ENCODE peak calls at places on chromosomes 4 and X, in seven cellular contexts. F, R, X, P, U, C and T are unnamed samples.
A peak's percentile ranks its signal among the peaks of the same experiment; 100 is the strongest.

GRCh38 chrX:39577976-39578962 is 519.5 kb downstream of the BCOR start:
- DNase-seq in X (no peak), P (no peak), R (peak; percentile 9), U (no peak), F (peak; percentile 69), C (peak; percentile 55), T (peak; percentile 19)

GRCh38 chrX:134236690-134237362 is at the start of gene CCDC160:
- DNase-seq in F (no peak), X (peak; percentile 73), P (peak; percentile 3), C (peak; percentile 6), R (no peak), U (peak; percentile 50), T (no peak)

GRCh38 chr4:30920043-30920442 is 199.9 kb downstream of the PCDH7 start:
- DNase-seq in P (no peak), X (no peak), R (no peak), U (no peak), C (no peak), F (no peak), T (no peak)

GRCh38 chr4:69470561-69470960 is 25.1 kb downstream of the UGT2B4 start:
- DNase-seq in P (no peak), C (no peak), F (peak; percentile 21), U (no peak), R (no peak), X (no peak), T (no peak)

GRCh38 chr4:6194458-6195195 is 5.7 kb downstream of the JAKMIP1 start:
- DNase-seq in U (no peak), R (no peak), X (no peak), F (no peak), P (no peak), C (no peak), T (no peak)

GRCh38 chr4:815464-816146 is 10.3 kb downstream of the CPLX1 start:
- DNase-seq in X (no peak), C (no peak), U (no peak), R (no peak), P (no peak), F (no peak), T (no peak)

GRCh38 chrX:46792826-46793195 is 33.9 kb upstream of the SLC9A7 start:
- DNase-seq in X (no peak), C (no peak), R (no peak), P (no peak), U (no peak), F (no peak), T (no peak)

GRCh38 chrX:128816919-128817318 is 706.4 kb downstream of the SMARCA1 start:
- DNase-seq in R (no peak), C (no peak), U (no peak), P (no peak), F (peak; percentile 23), X (peak; percentile 13), T (no peak)

GRCh38 chr4:15238720-15239119 is 189.1 kb upstream of the C1QTNF7 start:
- DNase-seq in X (peak; percentile 23), U (peak; percentile 78), C (peak; percentile 31), R (no peak), F (peak; percentile 18), P (peak; percentile 75), T (peak; percentile 19)

GRCh38 chrX:110159865-110160264 is 157.0 kb downstream of the TMEM164 start:
- DNase-seq in F (no peak), R (no peak), C (no peak), X (no peak), P (peak; percentile 23), U (no peak), T (no peak)

GRCh38 chr4:88696620-88697019 is 1.0 kb downstream of the NAP1L5 start:
- DNase-seq in F (no peak), U (peak; percentile 29), R (no peak), C (no peak), P (peak; percentile 23), X (no peak), T (no peak)

GRCh38 chrX:68833855-68834331 is 5.1 kb downstream of the EFNB1 start:
- DNase-seq in C (no peak), R (no peak), P (no peak), F (peak; percentile 25), U (no peak), X (no peak), T (no peak)

GRCh38 chrX:39823848-39824247 is 273.9 kb downstream of the BCOR start:
- DNase-seq in R (no peak), C (no peak), X (no peak), F (no peak), U (no peak), P (no peak), T (no peak)

GRCh38 chr4:54658321-54659093 is 750 bp downstream of the KIT start:
- DNase-seq in R (no peak), U (peak; percentile 85), P (peak; percentile 48), X (peak; percentile 51), C (peak; percentile 31), F (no peak), T (peak; percentile 25)

GRCh38 chrX:389021-389441 is 2.3 kb upstream of the PPP2R3B start:
- DNase-seq in X (peak; percentile 53), F (no peak), U (no peak), C (no peak), P (no peak), R (no peak), T (no peak)

GRCh38 chrX:72609313-72609712 is 36.7 kb upstream of the HDAC8 start:
- DNase-seq in C (no peak), X (no peak), U (peak; percentile 11), R (no peak), F (peak; percentile 12), P (peak; percentile 33), T (no peak)

GRCh38 chr4:6892190-6892908 is 17.3 kb upstream of the TBC1D14 start:
- DNase-seq in P (peak; percentile 65), F (no peak), C (peak; percentile 44), R (no peak), U (peak; percentile 69), X (peak; percentile 37), T (no peak)

GRCh38 chr4:38085394-38086150 is 125.4 kb downstream of the PTTG2 start:
- DNase-seq in X (no peak), R (no peak), F (no peak), C (no peak), P (no peak), U (no peak), T (no peak)

GRCh38 chr4:42492977-42493376 is 95.7 kb downstream of the SHISA3 start:
- DNase-seq in X (no peak), F (no peak), R (no peak), P (no peak), U (no peak), C (no peak), T (no peak)

GRCh38 chrX:72526534-72527508 is 45.8 kb downstream of the HDAC8 start:
- DNase-seq in F (no peak), C (no peak), X (no peak), U (no peak), P (peak; percentile 6), R (no peak), T (no peak)

GRCh38 chr4:4339504-4340085 is 47.3 kb upstream of the NSG1 start:
- DNase-seq in R (no peak), F (no peak), X (no peak), P (peak; percentile 27), U (peak; percentile 20), C (no peak), T (no peak)

GRCh38 chr4:186829740-186830449 is 106.2 kb upstream of the FAT1 start:
- DNase-seq in C (no peak), F (no peak), R (no peak), X (no peak), U (no peak), P (peak; percentile 94), T (no peak)

GRCh38 chr4:185508162-185508561 is 27.1 kb downstream of the PDLIM3 start:
- DNase-seq in F (no peak), U (no peak), P (no peak), C (no peak), R (no peak), X (no peak), T (no peak)

GRCh38 chrX:146409528-146409927 is 400.0 kb upstream of the CXorf51B start:
- DNase-seq in C (no peak), R (no peak), P (no peak), F (no peak), U (no peak), X (no peak), T (no peak)

GRCh38 chrX:47063179-47063578 is 15.1 kb upstream of the RGN start:
- DNase-seq in U (no peak), R (no peak), C (no peak), X (no peak), F (no peak), P (no peak), T (no peak)

GRCh38 chr4:182822554-182822953 is 94.6 kb downstream of the DCTD start:
- DNase-seq in X (no peak), F (no peak), U (no peak), R (no peak), P (no peak), C (no peak), T (no peak)

GRCh38 chr4:38567448-38567847 is 96.6 kb upstream of the KLF3 start:
- DNase-seq in R (no peak), P (no peak), X (no peak), C (no peak), U (no peak), F (no peak), T (no peak)

GRCh38 chr4:18556402-18556801 is 534.8 kb upstream of the LCORL start:
- DNase-seq in U (no peak), F (no peak), P (no peak), X (no peak), C (no peak), R (no peak), T (no peak)

GRCh38 chr4:66475596-66475995 is 805.3 kb upstream of the EPHA5 start:
- DNase-seq in C (no peak), X (no peak), F (peak; percentile 17), P (peak; percentile 24), R (no peak), U (no peak), T (no peak)

GRCh38 chr4:156968479-156968984 is 3.1 kb downstream of the PDGFC start:
- DNase-seq in F (peak; percentile 72), U (peak; percentile 92), C (no peak), R (no peak), P (peak; percentile 92), X (peak; percentile 51), T (no peak)

GRCh38 chrX:38879631-38880220 is 78.5 kb downstream of the MID1IP1 start:
- DNase-seq in U (no peak), X (no peak), F (peak; percentile 95), P (no peak), R (no peak), C (no peak), T (no peak)

GRCh38 chr4:120443111-120443510 is 376.5 kb upstream of the MAD2L1 start:
- DNase-seq in X (no peak), P (peak; percentile 96), F (no peak), C (no peak), R (no peak), U (peak; percentile 88), T (no peak)

GRCh38 chr4:38871593-38871992 is 4.0 kb downstream of the FAM114A1 start:
- DNase-seq in X (no peak), C (no peak), U (peak; percentile 58), P (no peak), F (no peak), R (no peak), T (no peak)

GRCh38 chrX:152276277-152276676 is 137.9 kb upstream of the MAGEA10 start:
- DNase-seq in F (no peak), R (no peak), P (no peak), X (no peak), U (no peak), C (no peak), T (no peak)